ENCODE peak calls at places on chromosomes 5 and 9, in four cellular contexts. One of them, this sample, is unnamed.

GRCh38 chr5:131647078-131647769 is 12.2 kb upstream of the RAPGEF6 start:
- DNase-seq in GM12878: peak; percentile 36
- DNase-seq in HL-60: no peak
- DNase-seq in K562: no peak
- DNase-seq in this sample: no peak

GRCh38 chr9:128587453-128587852 is 35.1 kb downstream of the SPTAN1 start:
- DNase-seq in GM12878: peak; percentile 8
- DNase-seq in HL-60: no peak
- DNase-seq in K562: no peak
- DNase-seq in this sample: no peak

GRCh38 chr5:147906326-147907095 is at the start of gene C5orf46:
- DNase-seq in GM12878: no peak
- DNase-seq in HL-60: no peak
- DNase-seq in K562: no peak
- DNase-seq in this sample: no peak

GRCh38 chr5:110865400-110866094 is 126.7 kb downstream of the SLC25A46 start:
- DNase-seq in GM12878: no peak
- DNase-seq in HL-60: peak; percentile 7
- DNase-seq in K562: peak; percentile 33
- DNase-seq in this sample: peak; percentile 13

GRCh38 chr5:141492168-141492885 is 3.4 kb downstream of the PCDHGC5 start:
- DNase-seq in GM12878: no peak
- DNase-seq in HL-60: no peak
- DNase-seq in K562: no peak
- DNase-seq in this sample: no peak

GRCh38 chr5:1297243-1297642 is 2.4 kb upstream of the TERT start:
- DNase-seq in GM12878: no peak
- DNase-seq in HL-60: no peak
- DNase-seq in K562: no peak
- DNase-seq in this sample: no peak

GRCh38 chr5:126808619-126809018 is 31.7 kb downstream of the LMNB1 start:
- DNase-seq in GM12878: no peak
- DNase-seq in HL-60: no peak
- DNase-seq in K562: peak; percentile 31
- DNase-seq in this sample: no peak

GRCh38 chr5:139985733-139986132 is 57.4 kb downstream of the NRG2 start:
- DNase-seq in GM12878: peak; percentile 20
- DNase-seq in HL-60: no peak
- DNase-seq in K562: no peak
- DNase-seq in this sample: no peak

GRCh38 chr5:6734243-6734695 is 21.0 kb downstream of the TENT4A start:
- DNase-seq in GM12878: no peak
- DNase-seq in HL-60: no peak
- DNase-seq in K562: no peak
- DNase-seq in this sample: no peak

GRCh38 chr9:38619556-38620447 is 594 bp downstream of the ANKRD18A start:
- DNase-seq in GM12878: no peak
- DNase-seq in HL-60: peak; percentile 44
- DNase-seq in K562: no peak
- DNase-seq in this sample: no peak

GRCh38 chr9:76704601-76705204 is 59.5 kb upstream of the PCA3 start:
- DNase-seq in GM12878: peak; percentile 20
- DNase-seq in HL-60: peak; percentile 42
- DNase-seq in K562: peak; percentile 14
- DNase-seq in this sample: no peak

GRCh38 chr5:157518963-157519362 is 56.6 kb downstream of the ADAM19 start:
- DNase-seq in GM12878: peak; percentile 77
- DNase-seq in HL-60: no peak
- DNase-seq in K562: no peak
- DNase-seq in this sample: peak; percentile 28

GRCh38 chr5:38650540-38651275 is 94.3 kb upstream of the LIFR start:
- DNase-seq in GM12878: no peak
- DNase-seq in HL-60: no peak
- DNase-seq in K562: no peak
- DNase-seq in this sample: no peak

GRCh38 chr9:126784401-126784800 is 20.4 kb upstream of the ZBTB43 start:
- DNase-seq in GM12878: no peak
- DNase-seq in HL-60: no peak
- DNase-seq in K562: no peak
- DNase-seq in this sample: no peak

GRCh38 chr5:149990518-149991376 is 9.7 kb downstream of the TIGD6 start:
- DNase-seq in GM12878: peak; percentile 26
- DNase-seq in HL-60: peak; percentile 74
- DNase-seq in K562: peak; percentile 72
- DNase-seq in this sample: peak; percentile 29

GRCh38 chr5:73229271-73229670 is 56.3 kb downstream of the TMEM174 start:
- DNase-seq in GM12878: no peak
- DNase-seq in HL-60: no peak
- DNase-seq in K562: no peak
- DNase-seq in this sample: no peak

GRCh38 chr5:74075900-74076484 is 450.0 kb downstream of the ARHGEF28 start:
- DNase-seq in GM12878: no peak
- DNase-seq in HL-60: no peak
- DNase-seq in K562: no peak
- DNase-seq in this sample: no peak

GRCh38 chr9:15349892-15350761 is 43.1 kb upstream of the TTC39B start:
- DNase-seq in GM12878: no peak
- DNase-seq in HL-60: no peak
- DNase-seq in K562: no peak
- DNase-seq in this sample: no peak
- TF ChIP-seq SPI1 in GM12878: no peak
- TF ChIP-seq SPI1 in HL-60: no peak
- TF ChIP-seq SPI1 in K562: no peak
- TF ChIP-seq SPI1 in this sample: no peak

GRCh38 chr9:84978761-84979160 is 309.2 kb downstream of the NTRK2 start:
- DNase-seq in GM12878: no peak
- DNase-seq in HL-60: no peak
- DNase-seq in K562: no peak
- DNase-seq in this sample: no peak

GRCh38 chr9:84974790-84975189 is 305.3 kb downstream of the NTRK2 start:
- DNase-seq in GM12878: no peak
- DNase-seq in HL-60: no peak
- DNase-seq in K562: no peak
- DNase-seq in this sample: no peak

GRCh38 chr9:84974258-84974657 is 304.7 kb downstream of the NTRK2 start:
- DNase-seq in GM12878: no peak
- DNase-seq in HL-60: no peak
- DNase-seq in K562: no peak
- DNase-seq in this sample: no peak

GRCh38 chr9:84970432-84970831 is 300.9 kb downstream of the NTRK2 start:
- DNase-seq in GM12878: no peak
- DNase-seq in HL-60: no peak
- DNase-seq in K562: no peak
- DNase-seq in this sample: no peak

GRCh38 chr9:84975926-84976325 is 306.4 kb downstream of the NTRK2 start:
- DNase-seq in GM12878: no peak
- DNase-seq in HL-60: no peak
- DNase-seq in K562: no peak
- DNase-seq in this sample: no peak
- TF ChIP-seq SPI1 in GM12878: no peak
- TF ChIP-seq SPI1 in HL-60: no peak
- TF ChIP-seq SPI1 in K562: no peak
- TF ChIP-seq SPI1 in this sample: no peak

DNA sequence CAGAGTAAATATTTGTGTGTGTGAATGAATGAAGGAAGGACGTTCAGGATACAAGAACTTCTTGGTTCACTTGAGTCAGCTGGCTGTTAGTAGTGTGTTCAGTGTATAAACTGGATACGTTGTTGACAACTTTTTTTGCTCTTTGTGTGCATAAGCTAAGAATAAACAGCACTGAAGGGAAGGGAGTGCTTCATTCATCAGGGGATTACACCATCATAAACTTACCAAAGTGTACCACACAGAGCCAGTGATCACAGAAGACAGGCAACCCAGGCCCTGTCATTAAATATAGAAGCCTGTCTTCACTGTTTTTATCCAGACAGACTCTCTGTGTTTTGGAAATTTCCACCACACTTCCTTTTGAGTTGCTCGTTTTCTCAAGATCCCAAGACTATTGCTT is 55.5 kb upstream of the MEF2C start:
- DNase-seq in GM12878: no peak
- DNase-seq in HL-60: no peak
- DNase-seq in K562: no peak
- DNase-seq in this sample: no peak
- TF ChIP-seq SPI1 in GM12878: no peak
- TF ChIP-seq SPI1 in HL-60: no peak
- TF ChIP-seq SPI1 in K562: no peak
- TF ChIP-seq SPI1 in this sample: no peak

GRCh38 chr5:172953776-172954189 is 5.4 kb upstream of the RPL26L1 start:
- DNase-seq in GM12878: no peak
- DNase-seq in HL-60: no peak
- DNase-seq in K562: no peak
- DNase-seq in this sample: no peak
- TF ChIP-seq SPI1 in GM12878: no peak
- TF ChIP-seq SPI1 in HL-60: no peak
- TF ChIP-seq SPI1 in K562: no peak
- TF ChIP-seq SPI1 in this sample: no peak

GRCh38 chr5:32222723-32223470 is 48.8 kb upstream of the GOLPH3 start:
- DNase-seq in GM12878: no peak
- DNase-seq in HL-60: no peak
- DNase-seq in K562: no peak
- DNase-seq in this sample: no peak

GRCh38 chr5:32225445-32225844 is 51.3 kb upstream of the GOLPH3 start:
- DNase-seq in GM12878: no peak
- DNase-seq in HL-60: no peak
- DNase-seq in K562: no peak
- DNase-seq in this sample: no peak

GRCh38 chr5:32229586-32229985 is 55.5 kb upstream of the GOLPH3 start:
- DNase-seq in GM12878: no peak
- DNase-seq in HL-60: no peak
- DNase-seq in K562: no peak
- DNase-seq in this sample: no peak

GRCh38 chr5:32228816-32229215 is 54.7 kb upstream of the GOLPH3 start:
- DNase-seq in GM12878: no peak
- DNase-seq in HL-60: no peak
- DNase-seq in K562: no peak
- DNase-seq in this sample: no peak

DNA sequence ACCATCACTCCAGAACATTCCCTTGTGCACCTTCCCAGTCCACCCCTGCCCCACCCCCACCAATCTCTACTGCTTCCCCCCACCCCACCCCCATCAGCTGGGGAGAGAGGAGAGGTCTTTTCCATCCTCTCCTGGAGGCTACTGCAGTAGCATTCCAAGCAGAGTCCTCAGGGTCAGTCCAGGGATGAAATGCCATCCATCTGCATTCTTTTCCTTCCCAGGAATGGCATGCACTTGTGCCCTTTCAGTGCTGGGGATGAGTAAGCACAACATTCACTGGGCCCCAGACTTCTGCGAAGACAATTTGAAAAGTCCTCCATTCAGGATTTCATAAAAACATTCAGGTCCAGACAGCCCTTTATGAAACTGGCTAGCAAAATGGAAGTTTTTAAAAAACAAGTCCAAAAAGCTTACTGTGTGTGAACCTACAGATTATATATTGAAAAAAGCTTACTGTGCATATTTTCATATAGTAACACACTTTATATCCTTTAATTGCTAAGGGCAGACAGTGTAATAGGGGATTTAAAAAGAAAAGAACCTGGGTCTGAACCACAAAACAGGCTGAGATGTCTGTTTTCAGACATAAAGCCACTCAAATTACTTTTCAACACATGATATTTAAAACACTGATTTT is 50.0 kb upstream of the GOLPH3 start:
- DNase-seq in GM12878: no peak
- DNase-seq in HL-60: no peak
- DNase-seq in K562: no peak
- DNase-seq in this sample: no peak
- TF ChIP-seq SPI1 in GM12878: no peak
- TF ChIP-seq SPI1 in HL-60: no peak
- TF ChIP-seq SPI1 in K562: no peak
- TF ChIP-seq SPI1 in this sample: no peak

This sample was measured in GM12891.